ENCODE peak calls at places on chromosomes 12 and 14, in ten cellular contexts. V is heart left ventricle; G is endothelial cell of umbilical vein; C is heart right ventricle; I is lower lobe of right lung; B is CD8-positive, alpha-beta memory T cell; X is left ventricle myocardium inferior; P is neural progenitor cell; R is A549; Q is Panc1. L is an unnamed sample. For H3K4me1, the result is how much of the 10 kb centered on the place peaks cover.

GRCh38 chr12:101931498-101932326 is 54.3 kb downstream of the DRAM1 start:
- DNase-seq in V (no peak), G (no peak), C (no peak), I (no peak), B (no peak), X (no peak), P (no peak), R (no peak), Q (no peak), L (no peak)

GRCh38 chr12:55693323-55694187 is 14.1 kb downstream of the ITGA7 start:
- DNase-seq in V (no peak), G (no peak), C (no peak), I (no peak), B (no peak), X (no peak), P (no peak), R (no peak), Q (no peak), L (no peak)

GRCh38 chr14:72523397-72524157 is 370.3 kb downstream of the DPF3 start:
- DNase-seq in V (no peak), G (peak), C (no peak), I (no peak), B (no peak), X (no peak), P (no peak), R (no peak), Q (no peak), L (no peak)

GRCh38 chr14:59831121-59831730 is 39.4 kb downstream of the RTN1 start:
- DNase-seq in V (no peak), G (no peak), C (no peak), I (no peak), B (no peak), X (no peak), P (no peak), R (no peak), Q (no peak), L (no peak)

GRCh38 chr12:48780381-48781025 is 8.4 kb downstream of the ADCY6 start:
- DNase-seq in V (no peak), G (no peak), C (peak), I (no peak), B (no peak), X (no peak), P (no peak), R (no peak), Q (no peak), L (no peak)

GRCh38 chr14:103625361-103626095 is 3.5 kb upstream of the KLC1 start:
- DNase-seq in V (no peak), G (no peak), C (no peak), I (no peak), B (peak), X (no peak), P (no peak), R (no peak), Q (no peak), L (peak)

GRCh38 chr12:54368709-54369596 is 4.7 kb upstream of the GPR84 start:
- DNase-seq in V (peak), G (peak), C (peak), I (peak), B (peak), X (peak), P (peak), R (peak), Q (peak), L (peak)

GRCh38 chr14:28599191-28599590 is 167.4 kb upstream of the FOXG1 start:
- DNase-seq in V (no peak), G (no peak), C (no peak), I (no peak), B (no peak), X (no peak), P (no peak), R (no peak), Q (no peak), L (no peak)

GRCh38 chr12:49283541-49284429 is 11.2 kb upstream of the PRPH start:
- DNase-seq in V (no peak), G (no peak), C (no peak), I (no peak), B (no peak), X (no peak), P (no peak), R (no peak), Q (no peak), L (no peak)

GRCh38 chr12:125013816-125014442 is 20.5 kb downstream of the BRI3BP start:
- DNase-seq in V (no peak), G (no peak), C (no peak), I (no peak), B (no peak), X (no peak), P (no peak), R (no peak), Q (no peak), L (no peak)

DNA sequence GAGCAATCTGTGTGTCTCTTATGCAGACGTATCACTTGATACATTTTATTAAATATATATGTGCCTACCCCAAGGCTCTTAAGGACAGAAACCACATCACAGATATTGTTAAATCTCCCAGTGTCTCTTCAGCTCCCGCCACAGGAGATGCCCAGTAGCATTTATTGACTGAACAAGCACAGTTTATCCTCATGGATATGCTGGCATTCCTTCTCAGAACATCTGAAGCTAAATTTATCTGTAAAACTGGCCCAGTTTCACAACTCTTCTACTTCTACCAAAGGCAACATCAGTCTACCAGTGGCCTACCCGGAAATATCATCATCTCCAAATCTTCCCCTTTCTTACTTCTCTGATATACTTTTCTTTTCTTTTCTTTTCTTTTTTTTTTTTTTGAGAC is 10.7 kb downstream of the APOLD1 start:
- DNase-seq in V (no peak), G (no peak), C (no peak), I (no peak), B (no peak), X (no peak), P (no peak), R (no peak), Q (no peak), L (no peak)
- H3K4me1 ChIP-seq in V (under half), G (under half), C (under half), I (under half), B (under half), X (under half), P (under half), R (under half), Q (under half), L (under half)

DNA sequence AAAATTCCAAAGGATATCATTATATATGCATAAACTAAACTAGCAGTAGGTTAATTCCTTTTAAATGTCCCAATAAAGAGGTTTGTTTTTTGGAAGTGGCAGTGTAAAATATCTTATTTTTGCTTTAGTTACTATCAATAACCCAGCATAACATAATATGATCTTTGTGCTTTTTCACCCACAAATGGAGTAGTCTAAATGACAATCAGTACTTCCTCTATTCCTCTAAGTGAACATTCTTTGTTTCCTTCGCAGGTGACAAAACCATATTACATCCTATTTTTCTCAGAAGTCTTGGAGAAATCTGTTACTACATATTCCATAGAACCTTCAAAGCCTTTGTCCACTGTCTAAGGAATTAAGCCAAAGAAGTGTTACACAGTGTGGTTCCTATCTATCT is 62.5 kb downstream of the MED13L start:
- DNase-seq in V (no peak), G (no peak), C (no peak), I (no peak), B (no peak), X (no peak), P (no peak), R (no peak), Q (no peak), L (no peak)
- H3K4me1 ChIP-seq in V (half or more), G (under half), C (under half), I (under half), B (under half), X (half or more), P (under half), R (half or more), Q (under half), L (under half)

GRCh38 chr14:98204139-98204538 is 1067.9 kb downstream of the BCL11B start:
- DNase-seq in V (no peak), G (no peak), C (no peak), I (no peak), B (no peak), X (no peak), P (peak), R (no peak), Q (no peak), L (no peak)
- H3K4me1 ChIP-seq in V (under half), G (under half), C (under half), I (under half), B (half or more), X (under half), P (under half), R (under half), Q (under half), L (under half)

GRCh38 chr14:64759555-64759938 is 55.3 kb downstream of the PLEKHG3 start:
- DNase-seq in V (no peak), G (no peak), C (no peak), I (peak), B (no peak), X (no peak), P (no peak), R (no peak), Q (no peak), L (no peak)

GRCh38 chr14:64760146-64760755 is 56.0 kb downstream of the PLEKHG3 start:
- DNase-seq in V (no peak), G (peak), C (peak), I (peak), B (peak), X (no peak), P (peak), R (peak), Q (peak), L (peak)

GRCh38 chr14:64758025-64758521 is 53.8 kb downstream of the PLEKHG3 start:
- DNase-seq in V (no peak), G (no peak), C (no peak), I (peak), B (no peak), X (no peak), P (no peak), R (no peak), Q (no peak), L (no peak)

GRCh38 chr14:64757601-64758000 is 53.4 kb downstream of the PLEKHG3 start:
- DNase-seq in V (no peak), G (no peak), C (no peak), I (peak), B (no peak), X (no peak), P (no peak), R (no peak), Q (no peak), L (no peak)

GRCh38 chr14:64758711-64759554 is 54.7 kb downstream of the PLEKHG3 start:
- DNase-seq in V (peak), G (peak), C (no peak), I (peak), B (no peak), X (peak), P (no peak), R (peak), Q (no peak), L (no peak)
- H3K4me1 ChIP-seq in V (half or more), G (under half), C (half or more), I (under half), B (half or more), X (half or more), P (under half), R (half or more), Q (under half), L (under half)